ENCODE peak calls at places on chromosomes 7 and 10, in seven cellular contexts. One of them, this sample, is unnamed.

GRCh38 chr10:3853547-3853989 is 68.6 kb upstream of the KLF6 start:
- DNase-seq in stimulated activated CD4-positive, alpha-beta T cell treated with anti-CD3 and anti-CD28 coated beads, Interleukin-12 subunit alpha, Interleukin-12 subunit beta, amount 100 ng/mL, for 4 hours: no peak
- DNase-seq in stimulated activated CD8-positive, alpha-beta memory T cell treated with anti-CD3 and anti-CD28 coated beads, Interleukin-15, amount 100 ng/mL, for 24 hours: no peak
- DNase-seq in left cardiac atrium: no peak
- DNase-seq in activated CD4-positive, alpha-beta T cell treated with anti-CD3 and anti-CD28 coated beads, Interleukin-2, amount 10 ng/mL, durations not matched to agents 7 days and 5 days: no peak
- DNase-seq in NCI-H1092: no peak
- DNase-seq in iPS-NIHi11: no peak
- DNase-seq in this sample: no peak

GRCh38 chr10:120746016-120746755 is 105.0 kb upstream of the WDR11 start:
- DNase-seq in iPS-NIHi11: no peak
- DNase-seq in NCI-H1092: no peak
- DNase-seq in activated CD4-positive, alpha-beta T cell treated with anti-CD3 and anti-CD28 coated beads, Interleukin-2, amount 10 ng/mL, durations not matched to agents 7 days and 5 days: no peak
- DNase-seq in left cardiac atrium: no peak
- DNase-seq in stimulated activated CD4-positive, alpha-beta T cell treated with anti-CD3 and anti-CD28 coated beads, Interleukin-12 subunit alpha, Interleukin-12 subunit beta, amount 100 ng/mL, for 4 hours: no peak
- DNase-seq in stimulated activated CD8-positive, alpha-beta memory T cell treated with anti-CD3 and anti-CD28 coated beads, Interleukin-15, amount 100 ng/mL, for 24 hours: no peak
- DNase-seq in this sample: no peak

GRCh38 chr7:147564771-147565476 is 1025.6 kb upstream of the C7orf33 start:
- DNase-seq in stimulated activated CD4-positive, alpha-beta T cell treated with anti-CD3 and anti-CD28 coated beads, Interleukin-12 subunit alpha, Interleukin-12 subunit beta, amount 100 ng/mL, for 4 hours: no peak
- DNase-seq in stimulated activated CD8-positive, alpha-beta memory T cell treated with anti-CD3 and anti-CD28 coated beads, Interleukin-15, amount 100 ng/mL, for 24 hours: no peak
- DNase-seq in activated CD4-positive, alpha-beta T cell treated with anti-CD3 and anti-CD28 coated beads, Interleukin-2, amount 10 ng/mL, durations not matched to agents 7 days and 5 days: no peak
- DNase-seq in left cardiac atrium: no peak
- DNase-seq in iPS-NIHi11: no peak
- DNase-seq in NCI-H1092: no peak
- DNase-seq in this sample: no peak

GRCh38 chr7:97116308-97116707 is 1.2 kb upstream of the SDHAF3 start:
- DNase-seq in activated CD4-positive, alpha-beta T cell treated with anti-CD3 and anti-CD28 coated beads, Interleukin-2, amount 10 ng/mL, durations not matched to agents 7 days and 5 days: no peak
- DNase-seq in left cardiac atrium: no peak
- DNase-seq in iPS-NIHi11: no peak
- DNase-seq in NCI-H1092: no peak
- DNase-seq in stimulated activated CD4-positive, alpha-beta T cell treated with anti-CD3 and anti-CD28 coated beads, Interleukin-12 subunit alpha, Interleukin-12 subunit beta, amount 100 ng/mL, for 4 hours: no peak
- DNase-seq in stimulated activated CD8-positive, alpha-beta memory T cell treated with anti-CD3 and anti-CD28 coated beads, Interleukin-15, amount 100 ng/mL, for 24 hours: no peak
- DNase-seq in this sample: no peak

GRCh38 chr10:62632071-62632809 is 172.3 kb upstream of the ADO start:
- DNase-seq in stimulated activated CD8-positive, alpha-beta memory T cell treated with anti-CD3 and anti-CD28 coated beads, Interleukin-15, amount 100 ng/mL, for 24 hours: no peak
- DNase-seq in NCI-H1092: no peak
- DNase-seq in activated CD4-positive, alpha-beta T cell treated with anti-CD3 and anti-CD28 coated beads, Interleukin-2, amount 10 ng/mL, durations not matched to agents 7 days and 5 days: peak; percentile 69
- DNase-seq in stimulated activated CD4-positive, alpha-beta T cell treated with anti-CD3 and anti-CD28 coated beads, Interleukin-12 subunit alpha, Interleukin-12 subunit beta, amount 100 ng/mL, for 4 hours: no peak
- DNase-seq in iPS-NIHi11: no peak
- DNase-seq in left cardiac atrium: peak; percentile 65
- DNase-seq in this sample: peak; percentile 54

GRCh38 chr7:12490105-12490688 is 80.3 kb upstream of the SCIN start:
- DNase-seq in activated CD4-positive, alpha-beta T cell treated with anti-CD3 and anti-CD28 coated beads, Interleukin-2, amount 10 ng/mL, durations not matched to agents 7 days and 5 days: no peak
- DNase-seq in iPS-NIHi11: no peak
- DNase-seq in NCI-H1092: peak; percentile 48
- DNase-seq in stimulated activated CD8-positive, alpha-beta memory T cell treated with anti-CD3 and anti-CD28 coated beads, Interleukin-15, amount 100 ng/mL, for 24 hours: no peak
- DNase-seq in left cardiac atrium: no peak
- DNase-seq in stimulated activated CD4-positive, alpha-beta T cell treated with anti-CD3 and anti-CD28 coated beads, Interleukin-12 subunit alpha, Interleukin-12 subunit beta, amount 100 ng/mL, for 4 hours: no peak
- DNase-seq in this sample: no peak

GRCh38 chr7:72040641-72041040 is 371.5 kb downstream of the CALN1 start:
- DNase-seq in stimulated activated CD8-positive, alpha-beta memory T cell treated with anti-CD3 and anti-CD28 coated beads, Interleukin-15, amount 100 ng/mL, for 24 hours: no peak
- DNase-seq in activated CD4-positive, alpha-beta T cell treated with anti-CD3 and anti-CD28 coated beads, Interleukin-2, amount 10 ng/mL, durations not matched to agents 7 days and 5 days: no peak
- DNase-seq in NCI-H1092: no peak
- DNase-seq in iPS-NIHi11: no peak
- DNase-seq in left cardiac atrium: no peak
- DNase-seq in stimulated activated CD4-positive, alpha-beta T cell treated with anti-CD3 and anti-CD28 coated beads, Interleukin-12 subunit alpha, Interleukin-12 subunit beta, amount 100 ng/mL, for 4 hours: no peak
- DNase-seq in this sample: no peak

GRCh38 chr10:108902491-108903250 is 1020.6 kb downstream of the XPNPEP1 start:
- DNase-seq in activated CD4-positive, alpha-beta T cell treated with anti-CD3 and anti-CD28 coated beads, Interleukin-2, amount 10 ng/mL, durations not matched to agents 7 days and 5 days: no peak
- DNase-seq in iPS-NIHi11: no peak
- DNase-seq in NCI-H1092: no peak
- DNase-seq in stimulated activated CD8-positive, alpha-beta memory T cell treated with anti-CD3 and anti-CD28 coated beads, Interleukin-15, amount 100 ng/mL, for 24 hours: no peak
- DNase-seq in left cardiac atrium: no peak
- DNase-seq in stimulated activated CD4-positive, alpha-beta T cell treated with anti-CD3 and anti-CD28 coated beads, Interleukin-12 subunit alpha, Interleukin-12 subunit beta, amount 100 ng/mL, for 4 hours: no peak
- DNase-seq in this sample: no peak

GRCh38 chr10:36583690-36584089 is 541.7 kb upstream of the ANKRD30A start:
- DNase-seq in activated CD4-positive, alpha-beta T cell treated with anti-CD3 and anti-CD28 coated beads, Interleukin-2, amount 10 ng/mL, durations not matched to agents 7 days and 5 days: no peak
- DNase-seq in NCI-H1092: no peak
- DNase-seq in iPS-NIHi11: no peak
- DNase-seq in left cardiac atrium: no peak
- DNase-seq in stimulated activated CD4-positive, alpha-beta T cell treated with anti-CD3 and anti-CD28 coated beads, Interleukin-12 subunit alpha, Interleukin-12 subunit beta, amount 100 ng/mL, for 4 hours: no peak
- DNase-seq in stimulated activated CD8-positive, alpha-beta memory T cell treated with anti-CD3 and anti-CD28 coated beads, Interleukin-15, amount 100 ng/mL, for 24 hours: no peak
- DNase-seq in this sample: no peak

GRCh38 chr10:43140414-43140813 is 2.2 kb downstream of the CSGALNACT2 start:
- DNase-seq in iPS-NIHi11: no peak
- DNase-seq in stimulated activated CD4-positive, alpha-beta T cell treated with anti-CD3 and anti-CD28 coated beads, Interleukin-12 subunit alpha, Interleukin-12 subunit beta, amount 100 ng/mL, for 4 hours: no peak
- DNase-seq in left cardiac atrium: no peak
- DNase-seq in activated CD4-positive, alpha-beta T cell treated with anti-CD3 and anti-CD28 coated beads, Interleukin-2, amount 10 ng/mL, durations not matched to agents 7 days and 5 days: no peak
- DNase-seq in stimulated activated CD8-positive, alpha-beta memory T cell treated with anti-CD3 and anti-CD28 coated beads, Interleukin-15, amount 100 ng/mL, for 24 hours: no peak
- DNase-seq in NCI-H1092: no peak
- DNase-seq in this sample: no peak

GRCh38 chr7:111210996-111211395 is 120.1 kb downstream of the LRRN3 start:
- DNase-seq in stimulated activated CD4-positive, alpha-beta T cell treated with anti-CD3 and anti-CD28 coated beads, Interleukin-12 subunit alpha, Interleukin-12 subunit beta, amount 100 ng/mL, for 4 hours: no peak
- DNase-seq in activated CD4-positive, alpha-beta T cell treated with anti-CD3 and anti-CD28 coated beads, Interleukin-2, amount 10 ng/mL, durations not matched to agents 7 days and 5 days: no peak
- DNase-seq in left cardiac atrium: no peak
- DNase-seq in NCI-H1092: no peak
- DNase-seq in stimulated activated CD8-positive, alpha-beta memory T cell treated with anti-CD3 and anti-CD28 coated beads, Interleukin-15, amount 100 ng/mL, for 24 hours: no peak
- DNase-seq in iPS-NIHi11: no peak
- DNase-seq in this sample: no peak

GRCh38 chr7:29877196-29877595 is 70.9 kb downstream of the WIPF3 start:
- DNase-seq in left cardiac atrium: no peak
- DNase-seq in iPS-NIHi11: no peak
- DNase-seq in activated CD4-positive, alpha-beta T cell treated with anti-CD3 and anti-CD28 coated beads, Interleukin-2, amount 10 ng/mL, durations not matched to agents 7 days and 5 days: no peak
- DNase-seq in stimulated activated CD8-positive, alpha-beta memory T cell treated with anti-CD3 and anti-CD28 coated beads, Interleukin-15, amount 100 ng/mL, for 24 hours: no peak
- DNase-seq in NCI-H1092: no peak
- DNase-seq in stimulated activated CD4-positive, alpha-beta T cell treated with anti-CD3 and anti-CD28 coated beads, Interleukin-12 subunit alpha, Interleukin-12 subunit beta, amount 100 ng/mL, for 4 hours: no peak
- DNase-seq in this sample: no peak

This sample was measured in left ventricle myocardium superior.